ENCODE peak calls at places on chromosome 14, in five cellular contexts. Q, G, V, F and J are unnamed samples.

GRCh38 chr14:103155013-103155412 is 31.8 kb downstream of the TNFAIP2 start:
- DNase-seq in G (peak), V (peak), F (peak), Q (no peak), J (peak)

GRCh38 chr14:89807151-89807550 is 147.4 kb downstream of the EFCAB11 start:
- DNase-seq in G (no peak), Q (no peak), F (no peak), V (peak), J (no peak)

GRCh38 chr14:105299654-105300541 is 903 bp downstream of the BRF1 start:
- DNase-seq in Q (no peak), G (no peak), V (no peak), F (no peak), J (no peak)

GRCh38 chr14:77314539-77314938 is 6.1 kb downstream of the POMT2 start:
- DNase-seq in G (no peak), V (no peak), F (no peak), Q (no peak), J (no peak)

GRCh38 chr14:96189288-96189711 is 15.3 kb upstream of the BDKRB2 start:
- DNase-seq in Q (peak), F (no peak), G (no peak), V (peak), J (peak)

GRCh38 chr14:89543420-89543790 is 126.4 kb upstream of the FOXN3 start:
- DNase-seq in Q (no peak), G (no peak), V (no peak), F (peak), J (no peak)

GRCh38 chr14:105292810-105293711 is 7.7 kb downstream of the BRF1 start:
- DNase-seq in Q (no peak), F (no peak), V (no peak), G (no peak), J (no peak)

GRCh38 chr14:84152452-84152851 is 1377.5 kb upstream of the FLRT2 start:
- DNase-seq in V (no peak), G (no peak), F (no peak), Q (no peak), J (no peak)

GRCh38 chr14:100193417-100194357 is 34.2 kb upstream of the DEGS2 start:
- DNase-seq in F (no peak), G (no peak), V (no peak), Q (no peak), J (no peak)

GRCh38 chr14:31894351-31894750 is 182.8 kb upstream of the ARHGAP5 start:
- DNase-seq in F (no peak), G (no peak), Q (no peak), V (no peak), J (no peak)

GRCh38 chr14:79376557-79376956 is 834.7 kb downstream of the DIO2 start:
- DNase-seq in G (no peak), F (no peak), Q (peak), V (no peak), J (no peak)

GRCh38 chr14:57478050-57478449 is 15.6 kb downstream of the CCDC198 start:
- DNase-seq in V (no peak), F (no peak), G (no peak), Q (no peak), J (no peak)

GRCh38 chr14:104335611-104336010 is 197.2 kb downstream of the KIF26A start:
- DNase-seq in F (peak), Q (no peak), V (no peak), G (no peak), J (no peak)

GRCh38 chr14:96783306-96784224 is 13.6 kb upstream of the VRK1 start:
- DNase-seq in F (no peak), G (no peak), Q (no peak), V (no peak), J (no peak)

GRCh38 chr14:84646791-84647500 is 883.0 kb upstream of the FLRT2 start:
- DNase-seq in V (peak), F (no peak), Q (peak), G (no peak), J (peak)

GRCh38 chr14:32524609-32525391 is 195.7 kb downstream of the AKAP6 start:
- DNase-seq in Q (peak), F (no peak), V (peak), G (no peak), J (peak)

GRCh38 chr14:69107407-69108003 is 45.4 kb downstream of the DCAF5 start:
- DNase-seq in Q (peak), V (peak), F (peak), G (peak), J (peak)

GRCh38 chr14:63435838-63436237 is 107.3 kb downstream of the PPP2R5E start:
- DNase-seq in F (peak), G (no peak), Q (peak), V (peak), J (peak)

GRCh38 chr14:88750413-88750812 is 42.3 kb downstream of the EML5 start:
- DNase-seq in V (no peak), Q (no peak), G (no peak), F (no peak), J (no peak)

GRCh38 chr14:78154827-78155226 is 15.3 kb upstream of the NRXN3 start:
- DNase-seq in V (no peak), G (no peak), F (no peak), Q (peak), J (no peak)

GRCh38 chr14:102192840-102193502 is 53.3 kb downstream of the WDR20 start:
- DNase-seq in G (no peak), F (no peak), V (no peak), Q (no peak), J (no peak)

GRCh38 chr14:75188520-75189267 is 12.3 kb upstream of the TMED10 start:
- DNase-seq in Q (no peak), G (no peak), V (no peak), F (no peak), J (no peak)

GRCh38 chr14:64279719-64280668 is 14.2 kb downstream of the ESR2 start:
- DNase-seq in V (peak), Q (peak), F (peak), G (no peak), J (peak)

GRCh38 chr14:75837151-75837787 is 144.5 kb downstream of the TGFB3 start:
- DNase-seq in G (no peak), F (no peak), V (no peak), Q (peak), J (peak)

GRCh38 chr14:75418779-75419768 is 8.7 kb upstream of the JDP2 start:
- DNase-seq in G (no peak), F (peak), Q (peak), V (no peak), J (no peak)

GRCh38 chr14:64998455-64998931 is 11.8 kb downstream of the FNTB start:
- DNase-seq in Q (peak), F (no peak), V (peak), G (no peak), J (no peak)

GRCh38 chr14:94685166-94685581 is 73.0 kb downstream of the SERPINA3 start:
- DNase-seq in Q (no peak), V (no peak), G (no peak), F (no peak), J (no peak)

GRCh38 chr14:32682219-32682618 is 256.5 kb upstream of the NPAS3 start:
- DNase-seq in V (no peak), Q (no peak), F (no peak), G (no peak), J (no peak)

GRCh38 chr14:97350894-97351713 is 553.9 kb downstream of the VRK1 start:
- DNase-seq in V (no peak), G (no peak), Q (no peak), F (peak), J (no peak)

GRCh38 chr14:91326514-91326832 is 82.0 kb upstream of the GPR68 start:
- DNase-seq in F (no peak), V (no peak), G (no peak), Q (no peak), J (no peak)

GRCh38 chr14:24895243-24895583 is 154.7 kb downstream of the STXBP6 start:
- DNase-seq in F (no peak), G (no peak), V (peak), Q (no peak), J (no peak)

GRCh38 chr14:65164068-65164824 is 61.9 kb upstream of the MAX start:
- DNase-seq in V (peak), Q (peak), G (no peak), F (no peak), J (peak)

GRCh38 chr14:42112108-42112507 is 505.4 kb downstream of the LRFN5 start:
- DNase-seq in F (no peak), V (peak), Q (no peak), G (no peak), J (peak)

GRCh38 chr14:58882577-58883018 is 244.8 kb downstream of the DACT1 start:
- DNase-seq in F (no peak), Q (peak), G (no peak), V (peak), J (peak)

GRCh38 chr14:68676511-68676943 is 116.3 kb downstream of the ZFP36L1 start:
- DNase-seq in G (no peak), V (no peak), F (peak), Q (no peak), J (no peak)

GRCh38 chr14:55354500-55354899 is 57.1 kb downstream of the ATG14 start:
- DNase-seq in F (peak), V (peak), G (no peak), Q (peak), J (peak)
- TF ChIP-seq CTCF in F (no peak), V (peak), G (peak), Q (peak), J (peak)

GRCh38 chr14:93232159-93232558 is 25.1 kb downstream of the UBR7 start:
- DNase-seq in G (no peak), Q (no peak), F (no peak), V (no peak), J (no peak)
- H3K4me3 ChIP-seq in G (no peak), Q (no peak), F (peak), V (no peak), J (no peak)

DNA sequence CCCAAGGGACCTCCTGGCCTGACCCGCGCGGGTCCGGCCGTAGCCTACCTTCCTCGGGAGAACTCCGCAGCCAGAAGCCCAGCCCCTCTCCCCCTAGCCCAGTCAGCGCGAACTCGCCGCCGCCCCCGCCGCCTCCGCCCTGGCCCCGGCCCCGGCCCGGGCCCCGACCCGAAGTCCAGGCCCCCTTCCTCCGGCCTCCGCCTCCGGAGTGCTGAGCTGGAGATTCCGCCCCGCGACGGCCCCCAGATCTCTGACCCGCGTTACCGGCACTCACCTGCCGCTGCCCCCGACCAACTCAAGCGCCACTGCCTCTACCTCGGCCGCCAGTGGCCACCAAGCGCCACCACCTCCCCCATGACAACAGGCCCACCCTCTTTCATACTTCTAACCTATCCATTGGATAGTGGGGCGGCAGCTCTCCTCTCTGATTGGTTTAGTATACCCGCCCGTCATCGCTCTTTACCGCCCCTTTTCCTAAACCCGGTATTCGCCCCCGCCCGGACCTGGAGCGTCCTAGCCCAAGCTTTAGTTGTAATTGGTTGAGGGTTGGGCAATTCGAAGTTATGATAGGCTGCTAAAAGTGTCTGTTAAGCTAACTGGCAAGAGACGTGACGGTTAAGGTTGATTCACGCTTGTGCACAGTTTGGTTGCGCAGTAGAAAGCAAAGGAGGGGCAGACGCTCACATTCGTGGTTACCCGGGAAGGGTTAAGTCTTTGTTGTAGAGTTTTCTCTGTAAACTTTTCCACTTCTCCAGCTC is at the start of gene NUMB:
- DNase-seq in F (peak), Q (peak), V (peak), G (peak), J (peak)
- TF ChIP-seq CTCF in F (no peak), Q (no peak), V (no peak), G (no peak), J (no peak)

DNA sequence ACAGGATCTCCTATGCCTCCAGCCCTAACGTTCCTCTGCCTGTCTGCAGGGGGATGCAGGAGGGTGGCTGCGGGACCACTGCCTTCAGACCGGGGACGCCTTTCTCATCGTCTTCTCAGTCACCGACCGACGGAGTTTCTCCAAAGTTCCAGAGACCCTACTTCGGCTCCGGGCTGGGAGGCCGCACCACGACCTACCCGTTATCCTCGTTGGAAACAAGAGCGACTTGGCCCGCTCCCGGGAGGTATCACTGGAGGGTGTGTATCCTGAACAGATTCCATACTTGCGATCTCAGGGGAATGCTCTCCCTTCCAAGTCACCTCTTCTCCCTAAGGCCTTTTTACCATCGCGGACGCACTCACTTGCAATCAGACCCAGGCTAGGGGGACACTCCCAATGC is 3.0 kb downstream of the REM2 start:
- DNase-seq in Q (no peak), V (no peak), F (no peak), G (no peak), J (no peak)
- H3K4me3 ChIP-seq in Q (no peak), V (no peak), F (peak), G (peak), J (peak)

GRCh38 chr14:20438664-20439063 is 2.7 kb upstream of the KLHL33 start:
- DNase-seq in Q (no peak), G (no peak), V (no peak), F (no peak), J (no peak)

GRCh38 chr14:20440882-20441281 is 4.9 kb upstream of the KLHL33 start:
- DNase-seq in F (no peak), G (no peak), V (peak), Q (peak), J (no peak)

GRCh38 chr14:20441466-20441865 is 5.5 kb upstream of the KLHL33 start:
- DNase-seq in G (no peak), V (no peak), F (no peak), Q (no peak), J (no peak)

GRCh38 chr14:20436363-20436755 is 393 bp upstream of the KLHL33 start:
- DNase-seq in V (peak), Q (peak), G (no peak), F (no peak), J (peak)

DNA sequence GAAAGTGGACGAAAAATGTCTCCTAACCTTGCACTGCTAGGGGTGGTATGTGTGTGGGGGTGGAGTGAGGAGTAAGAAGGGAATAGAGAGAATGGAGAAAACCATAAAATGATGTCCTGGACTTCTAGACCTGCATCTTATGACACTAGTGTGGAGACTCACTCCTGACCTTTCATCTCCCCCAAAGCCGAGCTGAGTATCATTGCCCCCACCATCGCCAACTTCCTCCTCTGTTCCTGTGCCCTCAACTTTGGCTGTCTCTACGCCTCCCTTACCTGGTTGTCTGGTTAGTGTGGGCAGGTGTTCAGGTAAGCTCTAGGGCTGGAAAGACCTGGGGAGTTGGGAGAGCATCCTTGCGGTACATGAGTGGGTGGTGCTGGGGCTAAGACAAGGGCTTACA is 4.5 kb upstream of the KLHL33 start:
- DNase-seq in Q (no peak), G (no peak), F (no peak), V (no peak), J (no peak)
- TF ChIP-seq CTCF in Q (no peak), G (no peak), F (no peak), V (no peak), J (no peak)

GRCh38 chr14:29897181-29897580 is 30.5 kb downstream of the PRKD1 start:
- DNase-seq in G (no peak), F (no peak), V (no peak), Q (no peak), J (no peak)
- H3K4me3 ChIP-seq in G (no peak), F (no peak), V (no peak), Q (no peak), J (no peak)